ENCODE peak calls at places on chromosomes 16 and 17, in four cellular contexts. A is HepG2, T is K562, H is endothelial cell of umbilical vein. S is an unnamed sample.

GRCh38 chr17:55731586-55732250 is 9.1 kb upstream of the TMEM100 start:
- DNase-seq in A (no peak), T (peak), H (no peak), S (no peak)

GRCh38 chr17:59423903-59424302 is 92.4 kb downstream of the YPEL2 start:
- DNase-seq in T (no peak), H (no peak), A (no peak), S (no peak)

GRCh38 chr16:66380421-66380820 is 13.9 kb downstream of the CDH5 start:
- DNase-seq in A (no peak), T (no peak), H (no peak), S (no peak)

GRCh38 chr16:89173629-89173921 is 2.0 kb downstream of the CDH15 start:
- DNase-seq in H (no peak), T (no peak), A (no peak), S (no peak)

GRCh38 chr16:10428433-10429168 is 42.7 kb downstream of the ATF7IP2 start:
- DNase-seq in T (no peak), H (no peak), A (no peak), S (no peak)

GRCh38 chr16:77723108-77723514 is 797 bp downstream of the NUDT7 start:
- DNase-seq in H (peak), T (peak), A (no peak), S (no peak)

GRCh38 chr17:47694818-47695663 is 1.1 kb downstream of the TBKBP1 start:
- DNase-seq in A (no peak), H (peak), T (peak), S (no peak)

GRCh38 chr16:57898961-57899360 is 72.0 kb downstream of the CNGB1 start:
- DNase-seq in H (no peak), A (no peak), T (no peak), S (no peak)

GRCh38 chr17:78951967-78952551 is 26.9 kb upstream of the TIMP2 start:
- DNase-seq in A (peak), T (no peak), H (no peak), S (no peak)

GRCh38 chr16:88378401-88378800 is 4.4 kb upstream of the ZNF469 start:
- DNase-seq in T (no peak), A (no peak), H (no peak), S (no peak)

GRCh38 chr16:83720981-83721380 is 86.8 kb upstream of the HSBP1 start:
- DNase-seq in A (no peak), H (no peak), T (no peak), S (no peak)

GRCh38 chr17:74532115-74532514 is 840 bp upstream of the CD300LB start:
- DNase-seq in T (peak), H (no peak), A (no peak), S (no peak)

GRCh38 chr17:70796757-70797156 is 627.4 kb downstream of the KCNJ2 start:
- DNase-seq in H (no peak), T (no peak), A (no peak), S (no peak)

GRCh38 chr16:85017151-85017550 is 5.8 kb upstream of the ZDHHC7 start:
- DNase-seq in A (no peak), T (no peak), H (no peak), S (no peak)

GRCh38 chr17:933168-934083 is 46.1 kb downstream of the NXN start:
- DNase-seq in A (peak), T (peak), H (peak), S (peak)

GRCh38 chr17:35164716-35165115 is 17.1 kb downstream of the UNC45B start:
- DNase-seq in A (no peak), T (no peak), H (no peak), S (no peak)

GRCh38 chr17:56624315-56624714 is 30.8 kb downstream of the NOG start:
- DNase-seq in A (no peak), H (no peak), T (no peak), S (no peak)

GRCh38 chr17:21288581-21289017 is 4.1 kb downstream of the MAP2K3 start:
- DNase-seq in T (no peak), H (no peak), A (no peak), S (no peak)

GRCh38 chr16:1211451-1212268 is 13.4 kb downstream of the TPSG1 start:
- DNase-seq in A (no peak), H (no peak), T (no peak), S (no peak)

GRCh38 chr16:58464047-58464915 is 35.7 kb upstream of the NDRG4 start:
- DNase-seq in A (no peak), H (no peak), T (no peak), S (no peak)

GRCh38 chr17:49469831-49470568 is 25.1 kb upstream of the NGFR start:
- DNase-seq in T (no peak), A (no peak), H (no peak), S (no peak)

GRCh38 chr17:10271004-10271620 is 72.7 kb upstream of the GAS7 start:
- DNase-seq in A (no peak), T (no peak), H (no peak), S (no peak)

GRCh38 chr17:55607736-55608341 is 96.6 kb upstream of the SMIM36 start:
- DNase-seq in H (no peak), T (no peak), A (no peak), S (peak)

GRCh38 chr16:27642753-27643152 is 92.8 kb downstream of the KATNIP start:
- DNase-seq in T (peak), H (no peak), A (peak), S (peak)

GRCh38 chr17:68199837-68200688 is 47.8 kb upstream of the AMZ2 start:
- DNase-seq in A (no peak), H (peak), T (no peak), S (no peak)

GRCh38 chr16:55661842-55662479 is 6.2 kb downstream of the SLC6A2 start:
- DNase-seq in A (no peak), T (no peak), H (no peak), S (no peak)

GRCh38 chr17:74282587-74283370 is 8.7 kb downstream of the DNAI2 start:
- DNase-seq in A (peak), T (peak), H (no peak), S (no peak)

GRCh38 chr16:51697454-51697853 is 546.4 kb upstream of the SALL1 start:
- DNase-seq in H (no peak), A (no peak), T (no peak), S (no peak)
- TF ChIP-seq JUN in H (no peak), A (no peak), T (no peak), S (no peak)

DNA sequence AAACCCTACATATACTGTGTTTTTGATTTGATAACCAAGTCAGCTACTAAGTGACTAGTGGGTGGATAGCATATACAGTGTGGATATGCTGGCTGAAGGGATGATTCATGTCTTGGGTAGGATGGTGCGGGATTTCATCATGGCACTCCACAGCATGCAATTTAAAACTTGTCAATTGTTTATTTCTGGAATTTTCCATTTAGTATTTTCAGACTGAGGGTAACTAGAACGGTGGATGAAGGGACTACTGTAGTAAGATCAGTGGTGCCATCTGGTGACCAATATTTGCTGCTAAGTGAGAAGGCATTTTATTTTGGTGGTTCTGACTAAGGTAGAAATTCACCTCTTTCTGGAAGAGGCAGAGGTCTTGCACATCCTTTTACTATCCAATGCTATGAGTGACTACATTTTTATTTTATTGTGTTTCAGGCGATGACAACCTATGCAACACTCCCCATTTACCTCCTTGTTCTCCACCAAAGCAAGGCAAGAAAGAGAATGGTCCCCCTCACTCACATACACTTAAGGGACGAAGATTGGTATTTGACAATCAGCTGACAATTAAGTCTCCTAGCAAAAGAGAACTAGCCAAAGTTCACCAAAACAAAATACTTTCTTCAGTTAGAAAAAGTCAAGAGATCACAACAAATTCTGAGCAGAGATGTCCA is 3.1 kb downstream of the CDC6 start:
- DNase-seq in A (peak), T (peak), H (peak), S (peak)
- TF ChIP-seq MYC in A (no peak), T (no peak), H (no peak), S (no peak)

DNA sequence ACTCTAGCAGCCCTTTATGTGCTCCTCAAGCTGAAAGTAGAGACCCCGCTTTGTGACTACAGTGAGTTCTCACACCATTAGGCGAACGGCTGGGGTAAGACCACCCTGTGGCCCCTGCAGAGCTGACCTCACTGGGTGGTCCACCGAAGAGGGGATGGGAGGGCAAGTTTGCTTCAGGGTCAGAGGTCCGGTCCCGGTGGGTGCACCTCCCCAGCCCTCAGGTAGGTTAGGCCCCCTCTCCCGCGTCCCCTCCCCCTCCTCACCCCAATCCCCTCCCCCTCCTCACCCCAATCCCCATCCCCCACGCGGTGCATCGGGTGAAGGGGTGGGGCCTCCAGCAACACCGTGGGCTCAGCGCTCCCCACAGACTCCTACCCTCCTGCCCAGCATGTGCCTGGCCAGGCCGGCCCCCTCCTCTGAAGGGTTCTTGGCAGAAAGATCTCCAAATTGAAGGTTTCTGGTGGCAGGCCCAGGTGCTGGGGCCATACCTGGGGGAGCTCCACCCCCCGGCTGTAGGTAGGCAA is 13.4 kb downstream of the MCRIP1 start:
- DNase-seq in T (no peak), A (no peak), H (no peak), S (no peak)
- TF ChIP-seq JUN in T (no peak), A (no peak), H (no peak), S (no peak)

DNA sequence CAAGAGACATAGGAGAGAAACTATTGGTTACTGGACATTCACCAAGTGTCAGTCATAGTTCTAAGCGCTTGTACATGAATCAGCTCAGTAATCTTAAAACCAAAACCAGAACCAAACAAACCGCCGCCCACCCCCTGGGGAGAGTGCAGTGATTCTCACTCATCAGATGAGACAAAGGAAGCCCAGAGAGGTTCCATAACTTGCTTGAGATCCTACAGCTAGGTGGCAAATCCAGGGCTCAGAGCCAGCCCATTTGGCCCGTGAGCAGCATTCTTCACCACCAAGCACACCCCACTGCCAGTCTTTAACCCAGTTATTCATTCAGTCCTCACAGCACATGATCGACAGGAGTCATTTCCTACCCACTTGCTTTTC is 37.2 kb upstream of the RGS9 start:
- DNase-seq in H (no peak), A (peak), T (peak), S (peak)
- TF ChIP-seq MYC in H (no peak), A (no peak), T (no peak), S (no peak)

GRCh38 chr17:80504671-80505413 is 28.4 kb upstream of the NPTX1 start:
- DNase-seq in T (no peak), H (no peak), A (no peak), S (peak)
- TF ChIP-seq JUN in T (no peak), H (no peak), A (no peak), S (peak)

GRCh38 chr17:58121925-58122324 is 26.3 kb upstream of the OR4D1 start:
- DNase-seq in T (peak), A (peak), H (no peak), S (peak)

GRCh38 chr17:58119491-58119890 is 28.7 kb upstream of the OR4D1 start:
- DNase-seq in T (no peak), H (no peak), A (no peak), S (no peak)

GRCh38 chr17:58117382-58117781 is 30.8 kb upstream of the OR4D1 start:
- DNase-seq in A (no peak), H (no peak), T (no peak), S (no peak)

DNA sequence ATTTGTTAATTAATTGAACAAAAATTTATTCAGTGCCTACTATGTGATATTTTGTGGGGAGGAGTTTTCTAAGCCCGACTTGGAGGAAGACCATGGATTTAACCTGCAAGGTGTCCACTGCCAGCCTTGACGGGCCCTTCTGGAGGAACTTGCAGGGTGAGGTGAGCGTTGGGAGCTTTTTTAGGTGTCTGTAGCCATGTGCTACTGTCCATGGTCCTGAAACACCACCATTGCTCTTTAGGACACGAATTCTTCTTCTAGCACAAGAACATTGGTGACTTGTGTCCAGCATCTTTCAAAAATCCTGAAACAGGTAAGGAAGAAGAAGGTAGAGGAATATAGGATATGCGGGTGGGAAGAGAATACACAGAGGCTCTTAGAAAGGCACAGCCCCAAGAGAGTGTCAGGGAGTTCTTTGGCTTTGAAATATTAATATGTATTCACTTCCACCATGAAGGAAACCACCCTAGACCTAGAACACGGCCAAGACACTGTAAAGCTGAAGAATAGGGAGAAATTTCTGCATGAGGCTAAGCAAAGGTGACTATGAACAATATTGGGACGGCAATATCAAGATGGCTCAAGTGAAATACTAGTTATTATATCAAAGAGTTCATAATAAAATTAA is 27.9 kb upstream of the OR4D1 start:
- DNase-seq in H (peak), A (peak), T (peak), S (peak)
- TF ChIP-seq MYC in H (no peak), A (no peak), T (no peak), S (no peak)

DNA sequence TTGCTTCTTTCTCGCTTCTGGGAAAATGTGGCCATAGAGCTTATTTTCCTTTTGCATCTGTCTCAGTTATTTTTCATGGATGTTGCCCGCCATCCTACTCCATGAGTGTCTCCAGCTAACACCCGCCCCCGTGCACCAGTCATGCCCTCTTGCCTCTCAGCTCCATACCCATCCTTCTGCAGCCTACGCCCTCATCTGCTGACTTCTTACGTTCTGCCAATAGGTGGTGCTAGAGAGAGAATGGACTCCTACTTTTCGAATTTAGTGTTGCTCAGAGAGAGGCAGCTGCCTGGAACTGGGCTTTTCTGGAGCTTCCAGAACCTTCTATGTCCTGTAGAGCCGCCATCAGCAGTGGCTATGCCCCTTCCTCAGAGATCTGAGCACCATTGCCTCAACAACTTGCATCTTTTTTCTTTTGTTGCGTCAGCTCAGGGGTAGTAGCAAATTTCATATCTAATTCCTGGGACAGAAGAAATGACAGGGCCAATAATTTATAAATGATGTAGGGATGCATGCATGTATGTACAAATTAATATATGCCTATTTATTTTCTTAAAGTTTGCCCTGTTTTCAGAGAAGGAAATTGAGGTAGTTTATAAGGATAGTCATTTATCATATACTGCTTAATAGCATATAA is 119.7 kb upstream of the MYOCD start:
- DNase-seq in A (peak), T (peak), H (peak), S (peak)
- TF ChIP-seq JUN in A (no peak), T (no peak), H (no peak), S (no peak)

DNA sequence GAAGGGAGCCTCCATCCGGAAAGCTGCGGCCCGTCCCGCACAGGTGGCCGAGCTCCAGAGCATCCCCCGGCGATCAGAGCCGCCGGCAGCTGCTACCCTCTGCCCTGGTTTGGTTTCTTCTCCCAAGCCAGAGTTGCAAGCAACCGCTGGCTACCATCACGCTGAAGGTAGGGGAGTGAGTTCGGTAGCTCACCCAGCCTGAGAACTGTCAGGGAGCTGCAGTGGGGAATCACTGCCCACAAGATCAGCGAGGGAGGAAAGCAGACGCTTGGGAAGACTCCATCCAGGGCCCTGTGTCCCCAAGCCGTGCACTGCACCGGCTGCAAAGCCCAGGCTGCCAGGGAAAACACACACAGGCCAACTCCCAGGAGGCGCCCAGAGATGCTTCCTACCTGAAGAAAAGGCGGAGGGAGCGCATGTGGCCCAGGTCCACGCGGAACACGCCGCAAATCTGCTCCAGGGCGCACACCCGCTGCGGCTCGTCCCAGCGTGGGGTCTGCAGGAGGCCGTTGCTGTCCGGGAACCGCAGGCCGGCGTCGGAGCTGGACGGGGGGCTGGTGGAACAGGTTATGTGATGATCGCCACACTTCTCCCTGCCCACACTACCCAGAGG is 83.3 kb downstream of the TBC1D16 start:
- DNase-seq in H (no peak), A (no peak), T (no peak), S (no peak)
- TF ChIP-seq MYC in H (no peak), A (no peak), T (no peak), S (no peak)

GRCh38 chr17:63258785-63259184 is 187.3 kb downstream of the CYB561 start:
- DNase-seq in A (no peak), H (no peak), T (no peak), S (no peak)
- TF ChIP-seq JUN in A (no peak), H (no peak), T (no peak), S (no peak)